ENCODE peak calls at places on chromosomes 4 and X, in five cellular contexts. G is left ventricle myocardium superior, N is Right ventricle myocardium superior, A is pancreas, H is A549. F is an unnamed sample.

GRCh38 chrX:1418901-1419544 is 27.1 kb upstream of the SLC25A6 start:
- ATAC-seq in G (no peak), N (peak), A (no peak), H (peak), F (peak)

GRCh38 chrX:150486011-150486410 is 82.4 kb upstream of the MTM1 start:
- ATAC-seq in G (peak), N (peak), A (peak), H (peak), F (peak)

GRCh38 chr4:88933414-88933813 is 123.6 kb downstream of the FAM13A start:
- ATAC-seq in G (no peak), N (no peak), A (no peak), H (no peak), F (no peak)

GRCh38 chr4:81353861-81354260 is 117.8 kb downstream of the RASGEF1B start:
- ATAC-seq in G (no peak), N (no peak), A (no peak), H (no peak), F (no peak)

GRCh38 chr4:69710580-69710979 is 49.8 kb downstream of the SULT1B1 start:
- ATAC-seq in G (no peak), N (no peak), A (no peak), H (no peak), F (no peak)

GRCh38 chr4:174210354-174210753 is 73.1 kb downstream of the FBXO8 start:
- ATAC-seq in G (no peak), N (no peak), A (no peak), H (peak), F (no peak)

GRCh38 chr4:16125571-16126445 is 42.0 kb upstream of the PROM1 start:
- ATAC-seq in G (peak), N (peak), A (no peak), H (peak), F (peak)

GRCh38 chrX:144006811-144007210 is 122.9 kb downstream of the UBE2NL start:
- ATAC-seq in G (no peak), N (no peak), A (no peak), H (no peak), F (peak)

GRCh38 chrX:153414838-153415552 is 3.7 kb downstream of the ZFP92 start:
- ATAC-seq in G (peak), N (peak), A (no peak), H (no peak), F (no peak)

GRCh38 chr4:5051210-5051691 is at the start of gene STK32B:
- ATAC-seq in G (peak), N (peak), A (peak), H (peak), F (peak)

GRCh38 chrX:54926978-54927377 is 6.4 kb downstream of the TRO start:
- ATAC-seq in G (no peak), N (no peak), A (no peak), H (no peak), F (no peak)

GRCh38 chr4:83639849-83640493 is 104.1 kb downstream of the GPAT3 start:
- ATAC-seq in G (peak), N (peak), A (peak), H (peak), F (peak)

GRCh38 chr4:84258905-84259830 is 239.9 kb downstream of the NKX6-1 start:
- ATAC-seq in G (no peak), N (no peak), A (no peak), H (no peak), F (peak)

GRCh38 chr4:100206850-100207249 is 16.6 kb upstream of the DDIT4L start:
- ATAC-seq in G (no peak), N (no peak), A (no peak), H (no peak), F (no peak)

GRCh38 chr4:108397850-108398249 is 222.5 kb upstream of the RPL34 start:
- ATAC-seq in G (no peak), N (no peak), A (no peak), H (no peak), F (no peak)

GRCh38 chr4:6944311-6945051 is 34.9 kb downstream of the TBC1D14 start:
- ATAC-seq in G (no peak), N (no peak), A (peak), H (no peak), F (no peak)

GRCh38 chr4:69813628-69814027 is 46.3 kb downstream of the SULT1E1 start:
- ATAC-seq in G (no peak), N (no peak), A (no peak), H (no peak), F (no peak)

GRCh38 chr4:68346461-68346860 is 3.4 kb downstream of the YTHDC1 start:
- ATAC-seq in G (no peak), N (no peak), A (no peak), H (no peak), F (peak)

GRCh38 chr4:120066182-120066524 is 495 bp downstream of the MAD2L1 start:
- ATAC-seq in G (no peak), N (no peak), A (no peak), H (no peak), F (no peak)

GRCh38 chr4:184348311-184349233 is 125.8 kb downstream of the IRF2 start:
- ATAC-seq in G (peak), N (peak), A (peak), H (peak), F (peak)

GRCh38 chrX:96994088-96994487 is 110.4 kb downstream of the RPA4 start:
- ATAC-seq in G (no peak), N (no peak), A (no peak), H (no peak), F (no peak)

GRCh38 chr4:183830438-183830985 is 74.6 kb upstream of the STOX2 start:
- ATAC-seq in G (peak), N (peak), A (peak), H (no peak), F (peak)

GRCh38 chrX:30693999-30694650 is 40.9 kb downstream of the GK start:
- ATAC-seq in G (no peak), N (no peak), A (no peak), H (no peak), F (no peak)

GRCh38 chr4:142556613-142557012 is 289.5 kb downstream of the INPP4B start:
- ATAC-seq in G (no peak), N (no peak), A (no peak), H (no peak), F (no peak)

GRCh38 chrX:15564981-15565579 is 35.7 kb downstream of the ACE2 start:
- ATAC-seq in G (peak), N (peak), A (peak), H (peak), F (peak)

GRCh38 chr4:128354205-128354821 is 66.7 kb upstream of the PGRMC2 start:
- ATAC-seq in G (no peak), N (no peak), A (no peak), H (peak), F (no peak)

F was measured in esophagus mucosa.